ENCODE peak calls at places on chromosomes 3 and 15, in seven cellular contexts. One of them, this sample, is unnamed. For H3K4me1, the result is how much of the 10 kb centered on the place peaks cover.

GRCh38 chr3:178483704-178484103 is 52.5 kb upstream of the KCNMB2 start:
- DNase-seq in neuronal stem cell: no peak
- DNase-seq in A549: no peak
- DNase-seq in effector memory CD4-positive, alpha-beta T cell: no peak
- DNase-seq in Peyer's patch: no peak
- DNase-seq in mammary epithelial cell: no peak
- DNase-seq in sigmoid colon: no peak
- DNase-seq in this sample: no peak

GRCh38 chr3:17589888-17590287 is 152.5 kb downstream of the TBC1D5 start:
- DNase-seq in neuronal stem cell: no peak
- DNase-seq in Peyer's patch: no peak
- DNase-seq in sigmoid colon: no peak
- DNase-seq in A549: no peak
- DNase-seq in mammary epithelial cell: no peak
- DNase-seq in effector memory CD4-positive, alpha-beta T cell: no peak
- DNase-seq in this sample: no peak

GRCh38 chr3:40317061-40317676 is 7.7 kb downstream of the EIF1B start:
- DNase-seq in effector memory CD4-positive, alpha-beta T cell: no peak
- DNase-seq in neuronal stem cell: peak
- DNase-seq in mammary epithelial cell: peak
- DNase-seq in sigmoid colon: no peak
- DNase-seq in Peyer's patch: no peak
- DNase-seq in A549: peak
- DNase-seq in this sample: no peak

GRCh38 chr3:153162513-153163348 is 705 bp downstream of the RAP2B start:
- DNase-seq in sigmoid colon: peak
- DNase-seq in mammary epithelial cell: peak
- DNase-seq in neuronal stem cell: peak
- DNase-seq in A549: peak
- DNase-seq in Peyer's patch: peak
- DNase-seq in effector memory CD4-positive, alpha-beta T cell: peak
- DNase-seq in this sample: peak

GRCh38 chr3:56890448-56891083 is 88.8 kb upstream of the ARHGEF3 start:
- DNase-seq in A549: no peak
- DNase-seq in Peyer's patch: no peak
- DNase-seq in sigmoid colon: no peak
- DNase-seq in mammary epithelial cell: no peak
- DNase-seq in effector memory CD4-positive, alpha-beta T cell: no peak
- DNase-seq in neuronal stem cell: no peak
- DNase-seq in this sample: no peak

GRCh38 chr3:196688349-196688748 is 23.7 kb downstream of the CEP19 start:
- DNase-seq in sigmoid colon: peak
- DNase-seq in effector memory CD4-positive, alpha-beta T cell: no peak
- DNase-seq in A549: no peak
- DNase-seq in mammary epithelial cell: peak
- DNase-seq in Peyer's patch: no peak
- DNase-seq in neuronal stem cell: no peak
- DNase-seq in this sample: peak

GRCh38 chr3:46500631-46501377 is 3.0 kb downstream of the RTP3 start:
- DNase-seq in mammary epithelial cell: peak
- DNase-seq in A549: no peak
- DNase-seq in Peyer's patch: no peak
- DNase-seq in effector memory CD4-positive, alpha-beta T cell: no peak
- DNase-seq in sigmoid colon: no peak
- DNase-seq in neuronal stem cell: no peak
- DNase-seq in this sample: no peak

GRCh38 chr3:113339616-113340244 is 101.6 kb downstream of the CFAP44 start:
- DNase-seq in neuronal stem cell: no peak
- DNase-seq in Peyer's patch: no peak
- DNase-seq in mammary epithelial cell: no peak
- DNase-seq in sigmoid colon: no peak
- DNase-seq in A549: no peak
- DNase-seq in effector memory CD4-positive, alpha-beta T cell: no peak
- DNase-seq in this sample: no peak

GRCh38 chr3:151421956-151422355 is 37.4 kb upstream of the P2RY12 start:
- DNase-seq in neuronal stem cell: no peak
- DNase-seq in effector memory CD4-positive, alpha-beta T cell: no peak
- DNase-seq in sigmoid colon: no peak
- DNase-seq in Peyer's patch: no peak
- DNase-seq in A549: no peak
- DNase-seq in mammary epithelial cell: no peak
- DNase-seq in this sample: no peak

GRCh38 chr3:118987466-118987865 is 47.2 kb downstream of the IGSF11 start:
- DNase-seq in Peyer's patch: no peak
- DNase-seq in neuronal stem cell: no peak
- DNase-seq in sigmoid colon: peak
- DNase-seq in mammary epithelial cell: no peak
- DNase-seq in A549: no peak
- DNase-seq in effector memory CD4-positive, alpha-beta T cell: no peak
- DNase-seq in this sample: no peak

GRCh38 chr15:40097968-40098476 is 10.7 kb downstream of the BMF start:
- DNase-seq in mammary epithelial cell: no peak
- DNase-seq in Peyer's patch: peak
- DNase-seq in effector memory CD4-positive, alpha-beta T cell: no peak
- DNase-seq in A549: no peak
- DNase-seq in sigmoid colon: peak
- DNase-seq in neuronal stem cell: no peak
- DNase-seq in this sample: peak

GRCh38 chr3:64214697-64215018 is 10.6 kb downstream of the PRICKLE2 start:
- DNase-seq in neuronal stem cell: no peak
- DNase-seq in Peyer's patch: no peak
- DNase-seq in A549: no peak
- DNase-seq in mammary epithelial cell: peak
- DNase-seq in sigmoid colon: peak
- DNase-seq in effector memory CD4-positive, alpha-beta T cell: no peak
- DNase-seq in this sample: no peak

GRCh38 chr15:96052154-96052553 is 278.3 kb upstream of the NR2F2 start:
- DNase-seq in mammary epithelial cell: no peak
- DNase-seq in Peyer's patch: no peak
- DNase-seq in effector memory CD4-positive, alpha-beta T cell: no peak
- DNase-seq in sigmoid colon: no peak
- DNase-seq in neuronal stem cell: no peak
- DNase-seq in A549: no peak
- DNase-seq in this sample: no peak

GRCh38 chr3:40930131-40930538 is 269.2 kb upstream of the CTNNB1 start:
- DNase-seq in effector memory CD4-positive, alpha-beta T cell: no peak
- DNase-seq in Peyer's patch: no peak
- DNase-seq in A549: no peak
- DNase-seq in mammary epithelial cell: no peak
- DNase-seq in neuronal stem cell: no peak
- DNase-seq in sigmoid colon: no peak
- DNase-seq in this sample: peak

GRCh38 chr15:75820206-75820605 is 23.0 kb upstream of the UBE2Q2 start:
- DNase-seq in Peyer's patch: no peak
- DNase-seq in effector memory CD4-positive, alpha-beta T cell: no peak
- DNase-seq in neuronal stem cell: no peak
- DNase-seq in A549: no peak
- DNase-seq in sigmoid colon: no peak
- DNase-seq in mammary epithelial cell: no peak
- DNase-seq in this sample: no peak

GRCh38 chr3:32577174-32577573 is 6.5 kb upstream of the DYNC1LI1 start:
- DNase-seq in effector memory CD4-positive, alpha-beta T cell: no peak
- DNase-seq in sigmoid colon: no peak
- DNase-seq in mammary epithelial cell: no peak
- DNase-seq in neuronal stem cell: no peak
- DNase-seq in Peyer's patch: no peak
- DNase-seq in A549: no peak
- DNase-seq in this sample: no peak

GRCh38 chr3:157132936-157133335 is 27.0 kb downstream of the CCNL1 start:
- DNase-seq in A549: no peak
- DNase-seq in sigmoid colon: no peak
- DNase-seq in neuronal stem cell: no peak
- DNase-seq in effector memory CD4-positive, alpha-beta T cell: no peak
- DNase-seq in mammary epithelial cell: peak
- DNase-seq in Peyer's patch: no peak
- DNase-seq in this sample: peak

GRCh38 chr3:39108309-39108708 is 829 bp downstream of the TTC21A start:
- DNase-seq in Peyer's patch: no peak
- DNase-seq in A549: no peak
- DNase-seq in effector memory CD4-positive, alpha-beta T cell: no peak
- DNase-seq in neuronal stem cell: no peak
- DNase-seq in sigmoid colon: no peak
- DNase-seq in mammary epithelial cell: no peak
- DNase-seq in this sample: no peak

GRCh38 chr3:22371592-22372291 is 620.7 kb upstream of the ZNF385D start:
- DNase-seq in sigmoid colon: peak
- DNase-seq in A549: no peak
- DNase-seq in effector memory CD4-positive, alpha-beta T cell: no peak
- DNase-seq in neuronal stem cell: peak
- DNase-seq in Peyer's patch: peak
- DNase-seq in mammary epithelial cell: no peak
- DNase-seq in this sample: peak

GRCh38 chr15:83766326-83766725 is 112.4 kb downstream of the ADAMTSL3 start:
- DNase-seq in neuronal stem cell: no peak
- DNase-seq in Peyer's patch: no peak
- DNase-seq in sigmoid colon: no peak
- DNase-seq in A549: no peak
- DNase-seq in effector memory CD4-positive, alpha-beta T cell: no peak
- DNase-seq in mammary epithelial cell: no peak
- DNase-seq in this sample: no peak

GRCh38 chr3:185442031-185442430 is 56.8 kb downstream of the TMEM41A start:
- DNase-seq in A549: no peak
- DNase-seq in sigmoid colon: no peak
- DNase-seq in effector memory CD4-positive, alpha-beta T cell: no peak
- DNase-seq in Peyer's patch: no peak
- DNase-seq in mammary epithelial cell: no peak
- DNase-seq in neuronal stem cell: no peak
- DNase-seq in this sample: no peak

GRCh38 chr3:16318216-16318615 is 53.2 kb downstream of the OXNAD1 start:
- DNase-seq in neuronal stem cell: no peak
- DNase-seq in Peyer's patch: no peak
- DNase-seq in sigmoid colon: no peak
- DNase-seq in mammary epithelial cell: no peak
- DNase-seq in A549: no peak
- DNase-seq in effector memory CD4-positive, alpha-beta T cell: no peak
- DNase-seq in this sample: no peak

GRCh38 chr3:33134026-33134625 is 20.3 kb downstream of the CRTAP start:
- DNase-seq in effector memory CD4-positive, alpha-beta T cell: no peak
- DNase-seq in Peyer's patch: no peak
- DNase-seq in A549: no peak
- DNase-seq in mammary epithelial cell: peak
- DNase-seq in sigmoid colon: no peak
- DNase-seq in neuronal stem cell: no peak
- DNase-seq in this sample: no peak

GRCh38 chr3:66475386-66476020 is 25.3 kb downstream of the LRIG1 start:
- DNase-seq in Peyer's patch: no peak
- DNase-seq in effector memory CD4-positive, alpha-beta T cell: no peak
- DNase-seq in neuronal stem cell: no peak
- DNase-seq in mammary epithelial cell: no peak
- DNase-seq in A549: no peak
- DNase-seq in sigmoid colon: no peak
- DNase-seq in this sample: no peak

GRCh38 chr3:28335246-28335645 is 13.3 kb upstream of the ZCWPW2 start:
- DNase-seq in A549: no peak
- DNase-seq in mammary epithelial cell: no peak
- DNase-seq in Peyer's patch: no peak
- DNase-seq in effector memory CD4-positive, alpha-beta T cell: no peak
- DNase-seq in neuronal stem cell: no peak
- DNase-seq in sigmoid colon: no peak
- DNase-seq in this sample: no peak

GRCh38 chr3:57852896-57853295 is 96.8 kb downstream of the SLMAP start:
- DNase-seq in Peyer's patch: no peak
- DNase-seq in A549: peak
- DNase-seq in mammary epithelial cell: peak
- DNase-seq in neuronal stem cell: no peak
- DNase-seq in effector memory CD4-positive, alpha-beta T cell: no peak
- DNase-seq in sigmoid colon: no peak
- DNase-seq in this sample: no peak

GRCh38 chr3:121660356-121661171 is at the start of gene HCLS1:
- DNase-seq in mammary epithelial cell: no peak
- DNase-seq in A549: no peak
- DNase-seq in Peyer's patch: peak
- DNase-seq in neuronal stem cell: no peak
- DNase-seq in sigmoid colon: peak
- DNase-seq in effector memory CD4-positive, alpha-beta T cell: peak
- DNase-seq in this sample: peak

GRCh38 chr3:45021936-45022335 is 4.2 kb upstream of the CLEC3B start:
- DNase-seq in effector memory CD4-positive, alpha-beta T cell: no peak
- DNase-seq in mammary epithelial cell: no peak
- DNase-seq in sigmoid colon: no peak
- DNase-seq in Peyer's patch: no peak
- DNase-seq in A549: no peak
- DNase-seq in neuronal stem cell: no peak
- DNase-seq in this sample: no peak
- H3K4me1 ChIP-seq in effector memory CD4-positive, alpha-beta T cell: under half
- H3K4me1 ChIP-seq in mammary epithelial cell: under half
- H3K4me1 ChIP-seq in sigmoid colon: under half
- H3K4me1 ChIP-seq in Peyer's patch: under half
- H3K4me1 ChIP-seq in A549: under half
- H3K4me1 ChIP-seq in neuronal stem cell: under half
- H3K4me1 ChIP-seq in this sample: under half

GRCh38 chr3:111803123-111803593 is 55.9 kb upstream of the PHLDB2 start:
- DNase-seq in mammary epithelial cell: peak
- DNase-seq in effector memory CD4-positive, alpha-beta T cell: no peak
- DNase-seq in A549: peak
- DNase-seq in Peyer's patch: no peak
- DNase-seq in neuronal stem cell: no peak
- DNase-seq in sigmoid colon: peak
- DNase-seq in this sample: peak
- H3K27ac ChIP-seq in mammary epithelial cell: peak
- H3K27ac ChIP-seq in effector memory CD4-positive, alpha-beta T cell: no peak
- H3K27ac ChIP-seq in A549: peak
- H3K27ac ChIP-seq in Peyer's patch: no peak
- H3K27ac ChIP-seq in neuronal stem cell: no peak
- H3K27ac ChIP-seq in sigmoid colon: peak
- H3K27ac ChIP-seq in this sample: peak

DNA sequence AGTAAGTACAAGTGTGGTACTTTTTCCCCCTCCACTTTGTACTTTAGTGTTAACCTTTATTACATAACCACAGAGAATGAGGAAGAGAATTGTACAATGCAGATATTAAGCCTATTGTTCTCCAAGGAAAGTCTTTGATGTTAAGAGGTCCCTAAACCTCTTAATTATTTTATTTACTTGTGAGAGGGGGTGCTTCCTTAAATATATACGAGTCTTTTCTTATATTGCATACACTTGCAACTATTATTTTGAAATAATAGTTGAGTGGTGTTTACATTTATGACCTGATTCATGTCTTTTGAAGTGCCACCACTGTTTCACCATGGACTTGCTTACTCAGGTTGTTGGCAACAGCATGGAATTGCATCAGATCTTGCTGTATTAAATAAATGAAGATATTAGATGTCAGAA is 10.1 kb downstream of the USP3 start:
- DNase-seq in effector memory CD4-positive, alpha-beta T cell: no peak
- DNase-seq in sigmoid colon: no peak
- DNase-seq in Peyer's patch: no peak
- DNase-seq in neuronal stem cell: no peak
- DNase-seq in A549: peak
- DNase-seq in mammary epithelial cell: peak
- DNase-seq in this sample: no peak
- H3K4me1 ChIP-seq in effector memory CD4-positive, alpha-beta T cell: half or more
- H3K4me1 ChIP-seq in sigmoid colon: half or more
- H3K4me1 ChIP-seq in Peyer's patch: under half
- H3K4me1 ChIP-seq in neuronal stem cell: under half
- H3K4me1 ChIP-seq in A549: half or more
- H3K4me1 ChIP-seq in mammary epithelial cell: under half
- H3K4me1 ChIP-seq in this sample: half or more

DNA sequence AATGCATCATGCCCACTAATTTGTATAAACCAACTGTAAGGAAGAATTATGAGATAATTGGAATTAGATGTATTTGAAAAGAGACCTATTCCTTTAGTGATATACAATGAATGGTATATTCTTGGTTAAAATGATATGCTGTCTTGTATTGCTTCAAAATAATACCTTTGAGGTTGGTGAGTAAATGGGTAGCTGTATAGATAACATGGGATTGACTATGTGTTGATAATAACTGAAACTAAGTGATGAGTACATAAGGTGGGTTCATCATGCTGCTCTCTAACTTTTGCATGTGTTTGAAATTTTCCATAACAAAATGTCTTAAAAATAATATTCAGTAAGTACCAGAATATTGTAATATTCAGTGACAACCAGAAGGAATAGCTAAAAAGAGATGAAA is 272.6 kb upstream of the ZPLD1 start:
- DNase-seq in sigmoid colon: no peak
- DNase-seq in mammary epithelial cell: no peak
- DNase-seq in Peyer's patch: no peak
- DNase-seq in effector memory CD4-positive, alpha-beta T cell: no peak
- DNase-seq in neuronal stem cell: no peak
- DNase-seq in A549: no peak
- DNase-seq in this sample: no peak
- H3K27ac ChIP-seq in sigmoid colon: no peak
- H3K27ac ChIP-seq in mammary epithelial cell: peak
- H3K27ac ChIP-seq in Peyer's patch: no peak
- H3K27ac ChIP-seq in effector memory CD4-positive, alpha-beta T cell: no peak
- H3K27ac ChIP-seq in neuronal stem cell: no peak
- H3K27ac ChIP-seq in A549: peak
- H3K27ac ChIP-seq in this sample: no peak

This sample was measured in upper lobe of right lung.